ENCODE peak calls at places on chromosome 14, in ten cellular contexts. H, J, K, V, Y, E, F, M, W and I are unnamed samples. For H3K4me1 and H3K9me3, the result is how much of the 10 kb centered on the place peaks cover.

GRCh38 chr14:61321385-61322010 is at the start of gene PRKCH:
- DNase-seq in J (peak), E (peak), F (peak), W (peak), Y (peak), H (peak), V (peak), M (peak), K (peak), I (peak)

GRCh38 chr14:28983279-28983678 is 216.7 kb downstream of the FOXG1 start:
- DNase-seq in J (no peak), F (no peak), H (no peak), M (no peak), V (no peak), Y (no peak), W (no peak), E (no peak), K (no peak), I (no peak)

GRCh38 chr14:103243764-103244737 is 90.0 kb upstream of the EIF5 start:
- DNase-seq in Y (no peak), W (no peak), F (no peak), E (peak), V (no peak), K (no peak), M (no peak), J (peak), H (no peak), I (no peak)

GRCh38 chr14:85142982-85143381 is 387.0 kb upstream of the FLRT2 start:
- DNase-seq in K (no peak), H (no peak), W (no peak), V (no peak), M (no peak), F (no peak), J (no peak), Y (no peak), E (no peak), I (no peak)

GRCh38 chr14:100147181-100147631 is 12.2 kb downstream of the DEGS2 start:
- DNase-seq in H (peak), V (no peak), Y (peak), J (no peak), W (peak), E (no peak), K (no peak), F (no peak), M (peak), I (no peak)

GRCh38 chr14:69535230-69535848 is 39.3 kb downstream of the CCDC177 start:
- DNase-seq in V (no peak), K (no peak), H (no peak), J (no peak), E (peak), M (no peak), F (peak), W (peak), Y (no peak), I (no peak)

GRCh38 chr14:72605921-72606220 is 288.0 kb downstream of the DPF3 start:
- DNase-seq in V (no peak), M (no peak), F (no peak), W (no peak), H (no peak), E (no peak), K (no peak), Y (no peak), J (no peak), I (no peak)

GRCh38 chr14:52011557-52011956 is 22.2 kb downstream of the RTRAF start:
- DNase-seq in W (no peak), K (no peak), J (no peak), H (no peak), M (no peak), E (no peak), F (no peak), Y (no peak), V (no peak), I (no peak)

GRCh38 chr14:98167702-98168101 is 1104.3 kb downstream of the BCL11B start:
- DNase-seq in M (no peak), H (peak), W (no peak), F (no peak), K (no peak), J (no peak), E (no peak), Y (no peak), V (no peak), I (no peak)

GRCh38 chr14:29061702-29062101 is 295.1 kb downstream of the FOXG1 start:
- DNase-seq in J (no peak), H (no peak), W (no peak), V (no peak), K (no peak), Y (no peak), M (no peak), F (no peak), E (no peak), I (no peak)

GRCh38 chr14:36163451-36163850 is 13.1 kb downstream of the PTCSC3 start:
- DNase-seq in M (no peak), K (no peak), Y (no peak), W (no peak), H (no peak), J (no peak), F (no peak), E (no peak), V (no peak), I (no peak)

GRCh38 chr14:67704484-67705089 is 2.9 kb downstream of the RDH12 start:
- DNase-seq in V (no peak), F (peak), E (peak), M (no peak), W (peak), Y (no peak), K (no peak), H (peak), J (no peak), I (no peak)

GRCh38 chr14:68936980-68937379 is 42.1 kb downstream of the ACTN1 start:
- DNase-seq in K (no peak), J (no peak), F (no peak), V (no peak), M (no peak), H (no peak), E (no peak), Y (no peak), W (no peak), I (no peak)

GRCh38 chr14:65817011-65817410 is 404.5 kb downstream of the FUT8 start:
- DNase-seq in W (no peak), K (no peak), H (no peak), V (no peak), M (no peak), E (no peak), J (no peak), Y (no peak), F (no peak), I (no peak)

GRCh38 chr14:64478634-64479250 is 13.4 kb downstream of the AKAP5 start:
- DNase-seq in Y (no peak), M (no peak), H (peak), F (peak), W (peak), K (no peak), E (no peak), J (no peak), V (no peak), I (no peak)

GRCh38 chr14:37566811-37567371 is 28.2 kb downstream of the FOXA1 start:
- DNase-seq in W (no peak), J (no peak), E (peak), V (no peak), Y (no peak), H (no peak), M (no peak), K (no peak), F (peak), I (no peak)

GRCh38 chr14:86838363-86838762 is 1154.6 kb downstream of the GALC start:
- DNase-seq in F (no peak), V (no peak), E (no peak), Y (no peak), H (no peak), M (no peak), W (no peak), K (no peak), J (no peak), I (no peak)

GRCh38 chr14:55843718-55844403 is 263.9 kb downstream of the KTN1 start:
- DNase-seq in E (no peak), F (peak), V (no peak), Y (no peak), H (no peak), J (no peak), K (no peak), M (no peak), W (no peak), I (no peak)

GRCh38 chr14:101916816-101917412 is 47.5 kb upstream of the DYNC1H1 start:
- DNase-seq in F (no peak), V (no peak), H (no peak), K (no peak), M (peak), J (no peak), Y (no peak), E (no peak), W (no peak), I (no peak)

GRCh38 chr14:47660158-47660557 is 15.2 kb downstream of the MDGA2 start:
- DNase-seq in Y (no peak), E (no peak), M (no peak), H (no peak), J (no peak), K (no peak), W (no peak), V (no peak), F (no peak), I (no peak)

GRCh38 chr14:96090441-96091148 is 51.4 kb downstream of the C14orf132 start:
- DNase-seq in K (no peak), E (peak), V (no peak), M (peak), W (peak), H (no peak), F (no peak), Y (no peak), J (peak), I (peak)

GRCh38 chr14:100677152-100677924 is 49.4 kb upstream of the DLK1 start:
- DNase-seq in F (no peak), W (peak), K (no peak), V (no peak), H (no peak), M (no peak), Y (no peak), J (peak), E (no peak), I (no peak)

GRCh38 chr14:64806202-64806861 is 73.4 kb downstream of the SPTB start:
- DNase-seq in E (peak), J (no peak), V (peak), F (no peak), H (no peak), M (no peak), W (no peak), Y (no peak), K (no peak), I (no peak)

GRCh38 chr14:69105326-69105725 is 47.6 kb downstream of the DCAF5 start:
- DNase-seq in V (no peak), Y (no peak), M (no peak), K (no peak), J (no peak), H (no peak), W (no peak), E (peak), F (peak), I (no peak)

GRCh38 chr14:20632448-20632830 is 9.1 kb downstream of the OR6S1 start:
- DNase-seq in F (no peak), E (no peak), K (no peak), J (no peak), W (no peak), V (no peak), H (no peak), M (no peak), Y (no peak), I (no peak)

GRCh38 chr14:68634874-68635601 is 157.8 kb downstream of the ZFP36L1 start:
- DNase-seq in F (no peak), M (no peak), J (no peak), V (no peak), K (no peak), E (no peak), Y (no peak), H (no peak), W (peak), I (no peak)

GRCh38 chr14:102351023-102351422 is 11.7 kb downstream of the CINP start:
- DNase-seq in M (no peak), H (no peak), F (peak), W (no peak), J (no peak), K (no peak), E (no peak), Y (no peak), V (no peak), I (no peak)

GRCh38 chr14:25800841-25801240 is 750.9 kb upstream of the STXBP6 start:
- DNase-seq in E (no peak), W (no peak), J (no peak), F (no peak), Y (no peak), V (no peak), K (no peak), H (no peak), M (no peak), I (no peak)

DNA sequence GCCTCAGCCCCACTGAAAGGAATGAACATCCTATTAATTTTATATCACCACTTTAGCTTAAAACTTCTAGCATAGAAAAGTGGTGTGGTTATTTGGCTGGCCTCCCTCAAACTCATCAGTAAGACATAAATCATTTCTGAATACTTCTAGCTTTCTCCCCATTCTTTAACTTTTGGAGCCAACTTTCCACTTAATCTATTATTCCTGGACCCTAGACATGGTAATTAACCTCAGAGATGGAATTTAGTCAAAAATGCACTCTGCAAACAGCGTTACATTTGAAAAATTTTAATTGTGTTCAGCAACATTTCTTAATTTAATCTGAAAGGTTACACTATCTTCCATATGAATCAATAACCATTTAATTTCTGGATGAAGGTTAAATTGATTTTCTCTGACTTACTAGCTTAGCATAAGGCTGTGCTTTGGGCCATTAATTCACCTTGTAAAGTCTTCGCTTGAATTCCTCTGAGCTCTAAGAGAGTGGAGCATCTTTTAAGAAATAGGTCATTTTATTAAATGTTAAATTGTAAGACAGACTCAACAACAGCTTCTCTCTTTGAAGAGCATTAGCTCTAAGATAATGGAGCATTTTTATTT is 753.6 kb upstream of the STXBP6 start:
- DNase-seq in E (no peak), F (no peak), W (no peak), J (no peak), M (no peak), K (no peak), V (no peak), Y (no peak), H (no peak), I (no peak)
- H3K27ac ChIP-seq in E (no peak), F (no peak), W (no peak), J (no peak), M (no peak), K (no peak), V (no peak), Y (no peak), H (no peak), I (no peak)

GRCh38 chr14:92939699-92940098 is 16.7 kb downstream of the CHGA start:
- DNase-seq in V (no peak), W (no peak), H (no peak), Y (no peak), E (no peak), J (no peak), M (no peak), F (no peak), K (no peak), I (no peak)
- H3K4me1 ChIP-seq in V (under half), W (under half), H (under half), Y (under half), E (under half), J (under half), M (under half), F (under half), K (under half), I (under half)

DNA sequence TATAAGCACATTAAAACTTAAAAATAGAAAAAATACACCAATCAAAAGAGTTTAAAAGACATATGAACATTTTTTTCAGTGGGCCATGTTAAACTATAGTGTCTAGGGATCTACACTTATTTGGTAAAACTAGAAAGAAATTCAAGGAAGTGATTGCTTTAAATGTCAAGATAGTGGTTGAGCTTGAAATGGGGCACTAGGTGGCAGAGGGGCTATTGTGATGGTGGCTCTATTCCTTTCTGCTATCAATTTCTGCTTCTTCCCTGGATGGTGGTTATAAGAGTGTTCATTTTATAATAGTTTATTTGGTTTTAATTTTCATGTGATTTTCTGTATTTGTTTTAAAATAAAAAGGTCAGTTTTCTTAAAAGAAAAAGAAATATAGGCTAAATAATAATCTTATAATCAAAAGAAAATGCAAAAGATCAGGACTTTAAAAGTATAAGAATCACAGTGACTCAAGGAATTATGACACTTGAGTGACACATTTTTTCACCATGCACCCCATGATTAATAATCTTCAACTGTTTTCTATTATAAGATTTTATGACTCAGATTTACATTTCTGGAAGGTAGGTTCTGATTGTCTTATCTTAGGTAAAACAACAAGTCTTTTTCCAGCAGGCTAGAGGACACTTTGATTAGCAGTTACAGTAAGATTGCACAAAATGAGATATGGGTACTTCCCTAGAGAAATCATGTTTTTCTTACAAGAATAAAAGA is 137.5 kb downstream of the FSCB start:
- DNase-seq in Y (no peak), H (no peak), K (no peak), E (no peak), W (no peak), M (no peak), V (no peak), F (no peak), J (no peak), I (no peak)
- H3K9me3 ChIP-seq in Y (under half), H (under half), K (under half), E (under half), W (under half), M (under half), V (under half), F (under half), J (under half), I (under half)

DNA sequence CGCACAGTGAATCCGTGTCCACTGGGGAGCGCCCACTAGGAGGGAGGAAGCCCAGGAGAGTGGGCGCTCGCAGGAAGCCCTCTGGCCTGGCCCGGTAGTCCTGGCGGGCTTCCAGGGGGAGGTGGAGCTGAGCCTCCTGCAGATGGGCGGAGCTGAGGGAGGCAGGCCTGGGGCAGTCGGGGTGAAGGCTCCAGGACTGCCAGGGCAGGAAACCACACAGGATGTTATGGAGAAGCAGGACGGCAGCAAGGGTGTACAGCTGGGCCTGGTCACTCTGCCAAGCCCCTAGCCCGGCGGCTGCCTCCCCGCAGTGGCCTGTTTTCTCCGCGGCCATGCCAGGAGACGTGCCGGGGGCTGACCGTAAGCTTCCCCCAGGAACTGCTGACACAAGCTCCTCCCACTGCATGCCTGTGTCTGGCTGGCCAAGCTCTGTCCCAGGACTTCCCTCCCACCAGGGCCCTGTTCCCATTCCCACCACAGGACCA is 143.5 kb upstream of the C14orf180 start:
- DNase-seq in V (peak), F (peak), E (peak), Y (peak), K (peak), M (peak), J (no peak), W (peak), H (no peak), I (no peak)
- H3K27ac ChIP-seq in V (no peak), F (peak), E (no peak), Y (peak), K (peak), M (peak), J (no peak), W (no peak), H (no peak), I (no peak)

DNA sequence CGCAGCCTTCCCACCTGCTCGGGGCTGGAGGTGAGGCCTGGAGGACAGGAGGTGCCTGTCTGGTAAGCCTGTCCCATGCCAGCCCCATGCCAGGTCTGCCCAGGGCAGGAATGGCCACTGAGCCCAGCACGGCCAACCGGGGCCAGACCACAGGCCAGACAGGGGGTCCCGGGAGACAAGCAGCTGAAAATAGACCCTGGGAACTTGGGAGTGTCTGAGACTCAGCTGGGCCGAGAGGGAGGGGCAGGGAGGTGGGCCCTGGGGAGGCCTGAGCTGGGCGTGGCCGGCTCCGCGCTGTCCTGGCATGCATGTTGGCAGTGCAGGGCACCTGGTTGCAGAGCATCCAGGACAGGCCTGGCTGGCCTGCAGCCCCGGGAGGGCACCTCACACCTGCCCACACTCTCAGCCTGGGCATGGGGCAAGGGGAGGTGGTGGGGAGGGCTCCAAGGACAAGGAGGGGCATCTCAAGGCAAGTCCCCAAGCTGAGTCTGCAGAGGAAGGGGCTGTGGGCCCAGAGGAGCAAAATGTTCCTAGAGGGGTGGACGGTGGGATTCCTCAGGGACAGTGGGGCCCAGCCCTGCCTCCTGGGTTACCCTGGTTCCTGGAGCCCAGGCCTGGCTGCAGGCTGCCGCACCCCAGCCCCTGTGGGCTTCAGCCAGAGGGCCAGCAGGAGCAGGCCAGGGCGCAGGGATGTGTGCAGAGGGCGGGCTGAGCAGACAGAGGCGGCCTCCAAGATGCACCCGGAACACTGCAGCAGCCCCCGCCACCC is 3.2 kb upstream of the CRIP1 start:
- DNase-seq in J (no peak), E (no peak), V (no peak), Y (no peak), M (peak), H (no peak), F (no peak), K (no peak), W (no peak), I (no peak)
- H3K4me1 ChIP-seq in J (under half), E (under half), V (half or more), Y (half or more), M (under half), H (half or more), F (under half), K (under half), W (under half), I (half or more)

DNA sequence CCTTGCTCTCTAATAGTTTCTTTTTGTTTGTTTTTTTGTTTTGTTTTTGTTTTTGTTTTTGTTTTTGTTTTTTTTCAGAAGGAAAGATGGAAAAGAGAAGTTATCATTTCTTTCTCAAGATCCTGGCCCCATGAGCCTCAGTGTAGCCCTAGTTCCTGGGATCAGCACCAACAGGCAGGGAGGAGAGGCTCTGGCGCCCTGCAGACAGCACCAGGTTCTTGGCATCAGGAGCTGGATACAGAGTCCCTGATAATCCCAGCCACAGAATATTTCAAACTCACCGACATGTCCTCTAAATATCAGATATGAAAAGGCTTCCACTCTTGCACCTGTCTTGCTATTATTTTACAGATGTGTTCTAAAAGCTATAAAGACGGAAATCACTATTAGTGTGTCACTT is 52.7 kb downstream of the FOXN3 start:
- DNase-seq in H (no peak), J (no peak), E (no peak), W (no peak), K (no peak), F (no peak), Y (no peak), V (no peak), M (no peak), I (no peak)
- H3K9me3 ChIP-seq in H (under half), J (under half), E (under half), W (under half), K (under half), F (under half), Y (under half), V (under half), M (under half), I (under half)